ENCODE peak calls at places on chromosomes 11 and 22, in seven cellular contexts. One of them, this sample, is unnamed.
A peak's percentile ranks its signal among the peaks of the same experiment; 100 is the strongest.

GRCh38 chr11:102223859-102224258 is 93.4 kb upstream of the BIRC3 start:
- DNase-seq in adrenal gland: no peak
- DNase-seq in ovary: no peak
- DNase-seq in H9: no peak
- DNase-seq in tibial nerve: no peak
- DNase-seq in GM12878: no peak
- DNase-seq in right atrium auricular region: no peak
- DNase-seq in this sample: no peak

GRCh38 chr11:90134420-90135003 is at the start of gene NAALAD2:
- DNase-seq in H9: peak; percentile 80
- DNase-seq in right atrium auricular region: peak; percentile 65
- DNase-seq in tibial nerve: peak; percentile 24
- DNase-seq in adrenal gland: peak; percentile 48
- DNase-seq in ovary: peak; percentile 74
- DNase-seq in GM12878: no peak
- DNase-seq in this sample: peak; percentile 38

GRCh38 chr22:29202231-29203192 is 3.2 kb upstream of the EMID1 start:
- DNase-seq in right atrium auricular region: no peak
- DNase-seq in adrenal gland: no peak
- DNase-seq in tibial nerve: peak; percentile 30
- DNase-seq in ovary: peak; percentile 47
- DNase-seq in GM12878: peak; percentile 91
- DNase-seq in H9: peak; percentile 77
- DNase-seq in this sample: peak; percentile 56

GRCh38 chr22:27509132-27509920 is 292.2 kb downstream of the MN1 start:
- DNase-seq in ovary: no peak
- DNase-seq in adrenal gland: no peak
- DNase-seq in GM12878: no peak
- DNase-seq in right atrium auricular region: no peak
- DNase-seq in H9: no peak
- DNase-seq in tibial nerve: no peak
- DNase-seq in this sample: no peak

GRCh38 chr11:68255526-68255925 is 16.2 kb downstream of the C11orf24 start:
- DNase-seq in H9: no peak
- DNase-seq in GM12878: no peak
- DNase-seq in tibial nerve: no peak
- DNase-seq in ovary: no peak
- DNase-seq in right atrium auricular region: no peak
- DNase-seq in adrenal gland: no peak
- DNase-seq in this sample: no peak

GRCh38 chr11:66115638-66116410 is 45.8 kb downstream of the PACS1 start:
- DNase-seq in adrenal gland: no peak
- DNase-seq in right atrium auricular region: no peak
- DNase-seq in GM12878: peak; percentile 92
- DNase-seq in ovary: no peak
- DNase-seq in tibial nerve: no peak
- DNase-seq in H9: no peak
- DNase-seq in this sample: no peak

GRCh38 chr11:77353131-77353530 is 51.6 kb upstream of the GDPD4 start:
- DNase-seq in ovary: no peak
- DNase-seq in tibial nerve: no peak
- DNase-seq in right atrium auricular region: no peak
- DNase-seq in GM12878: no peak
- DNase-seq in H9: no peak
- DNase-seq in adrenal gland: no peak
- DNase-seq in this sample: no peak

GRCh38 chr11:107259826-107260225 is 197.8 kb downstream of the CWF19L2 start:
- DNase-seq in right atrium auricular region: no peak
- DNase-seq in adrenal gland: no peak
- DNase-seq in GM12878: no peak
- DNase-seq in ovary: no peak
- DNase-seq in H9: no peak
- DNase-seq in tibial nerve: no peak
- DNase-seq in this sample: no peak

GRCh38 chr11:8794126-8794525 is 111.5 kb downstream of the RPL27A start:
- DNase-seq in adrenal gland: no peak
- DNase-seq in H9: no peak
- DNase-seq in ovary: no peak
- DNase-seq in GM12878: no peak
- DNase-seq in tibial nerve: no peak
- DNase-seq in right atrium auricular region: no peak
- DNase-seq in this sample: no peak

GRCh38 chr22:46055851-46056168 is 78.8 kb upstream of the WNT7B start:
- DNase-seq in GM12878: no peak
- DNase-seq in H9: no peak
- DNase-seq in ovary: no peak
- DNase-seq in right atrium auricular region: no peak
- DNase-seq in adrenal gland: no peak
- DNase-seq in tibial nerve: no peak
- DNase-seq in this sample: no peak

GRCh38 chr11:122984186-122985011 is 2.8 kb upstream of the BSX start:
- DNase-seq in GM12878: no peak
- DNase-seq in H9: peak; percentile 71
- DNase-seq in right atrium auricular region: no peak
- DNase-seq in tibial nerve: no peak
- DNase-seq in adrenal gland: no peak
- DNase-seq in ovary: no peak
- DNase-seq in this sample: no peak

GRCh38 chr11:18270102-18270501 is 4.0 kb downstream of the SAA1 start:
- DNase-seq in adrenal gland: no peak
- DNase-seq in GM12878: no peak
- DNase-seq in ovary: no peak
- DNase-seq in tibial nerve: no peak
- DNase-seq in H9: no peak
- DNase-seq in right atrium auricular region: no peak
- DNase-seq in this sample: no peak

GRCh38 chr11:108472681-108473080 is 5.4 kb upstream of the C11orf65 start:
- DNase-seq in right atrium auricular region: no peak
- DNase-seq in GM12878: no peak
- DNase-seq in H9: no peak
- DNase-seq in adrenal gland: no peak
- DNase-seq in ovary: no peak
- DNase-seq in tibial nerve: no peak
- DNase-seq in this sample: no peak

DNA sequence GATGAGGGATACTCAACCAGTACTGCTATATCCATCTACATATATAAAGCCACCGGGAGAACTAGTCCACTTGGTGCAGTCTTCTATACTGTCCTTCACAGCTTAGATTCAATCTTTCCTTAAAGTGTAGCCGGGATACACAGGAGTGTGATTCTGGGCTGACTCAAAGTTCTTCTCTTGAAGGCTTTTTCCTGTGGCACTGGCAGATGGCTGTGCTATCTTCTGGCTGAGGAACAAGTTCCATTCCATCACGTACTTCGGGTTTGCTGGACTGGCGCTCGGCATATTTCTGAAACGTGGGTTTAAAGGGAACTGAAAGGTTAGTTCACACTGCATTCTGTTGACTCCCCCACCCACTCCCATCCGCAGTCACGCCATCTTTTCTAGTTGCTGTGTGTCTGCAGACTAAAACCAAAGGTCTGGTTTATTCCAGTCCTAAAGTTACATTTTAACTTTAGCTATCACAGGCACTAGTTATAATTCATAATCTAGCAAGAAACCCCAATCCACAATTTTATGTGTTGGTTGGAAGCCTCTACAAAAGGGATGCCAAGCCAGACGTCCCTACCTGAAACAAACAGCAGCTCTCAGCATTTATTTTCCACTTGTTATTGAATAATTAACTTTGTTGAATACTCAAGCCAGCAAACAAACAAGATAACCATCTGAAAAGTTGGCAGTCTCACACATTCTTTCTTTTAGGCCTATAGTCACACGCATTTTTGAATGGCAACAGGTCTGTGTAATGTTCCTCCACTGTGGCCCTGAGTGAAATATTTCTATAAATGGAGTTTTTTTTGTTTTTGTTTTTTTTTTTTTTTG is 7.5 kb upstream of the C11orf65 start:
- DNase-seq in right atrium auricular region: no peak
- DNase-seq in H9: no peak
- DNase-seq in tibial nerve: no peak
- DNase-seq in GM12878: no peak
- DNase-seq in adrenal gland: no peak
- DNase-seq in ovary: no peak
- DNase-seq in this sample: no peak
- H3K27ac ChIP-seq in right atrium auricular region: peak overlapping the region; percentile 79
- H3K27ac ChIP-seq in H9: no peak overlapping the region
- H3K27ac ChIP-seq in tibial nerve: no peak overlapping the region
- H3K27ac ChIP-seq in GM12878: no peak overlapping the region
- H3K27ac ChIP-seq in adrenal gland: no peak overlapping the region
- H3K27ac ChIP-seq in ovary: no peak overlapping the region
- H3K27ac ChIP-seq in this sample: no peak overlapping the region

GRCh38 chr11:19345519-19345847 is 104.7 kb upstream of the E2F8 start:
- DNase-seq in ovary: no peak
- DNase-seq in tibial nerve: no peak
- DNase-seq in GM12878: no peak
- DNase-seq in H9: peak; percentile 52
- DNase-seq in right atrium auricular region: peak; percentile 61
- DNase-seq in adrenal gland: no peak
- DNase-seq in this sample: no peak

GRCh38 chr11:19344661-19345518 is 104.1 kb upstream of the E2F8 start:
- DNase-seq in adrenal gland: peak; percentile 31
- DNase-seq in right atrium auricular region: no peak
- DNase-seq in tibial nerve: no peak
- DNase-seq in H9: peak; percentile 82
- DNase-seq in ovary: no peak
- DNase-seq in GM12878: no peak
- DNase-seq in this sample: peak; percentile 60

GRCh38 chr11:19349340-19350025 is 108.7 kb upstream of the E2F8 start:
- DNase-seq in adrenal gland: no peak
- DNase-seq in H9: no peak
- DNase-seq in ovary: no peak
- DNase-seq in GM12878: no peak
- DNase-seq in right atrium auricular region: no peak
- DNase-seq in tibial nerve: no peak
- DNase-seq in this sample: no peak

GRCh38 chr11:19347911-19348310 is 107.2 kb upstream of the E2F8 start:
- DNase-seq in H9: no peak
- DNase-seq in adrenal gland: no peak
- DNase-seq in right atrium auricular region: no peak
- DNase-seq in tibial nerve: no peak
- DNase-seq in ovary: no peak
- DNase-seq in GM12878: no peak
- DNase-seq in this sample: no peak

GRCh38 chr11:19345848-19346681 is 105.3 kb upstream of the E2F8 start:
- DNase-seq in H9: no peak
- DNase-seq in tibial nerve: no peak
- DNase-seq in GM12878: no peak
- DNase-seq in ovary: no peak
- DNase-seq in adrenal gland: no peak
- DNase-seq in right atrium auricular region: no peak
- DNase-seq in this sample: no peak
- TF ChIP-seq CTCF in H9: peak; percentile 11
- TF ChIP-seq CTCF in tibial nerve: no peak
- TF ChIP-seq CTCF in GM12878: no peak
- TF ChIP-seq CTCF in ovary: no peak
- TF ChIP-seq CTCF in adrenal gland: no peak
- TF ChIP-seq CTCF in right atrium auricular region: no peak
- TF ChIP-seq CTCF in this sample: no peak

GRCh38 chr22:22047266-22047665 is 64.7 kb upstream of the TOP3B start:
- DNase-seq in right atrium auricular region: no peak
- DNase-seq in H9: no peak
- DNase-seq in tibial nerve: no peak
- DNase-seq in adrenal gland: no peak
- DNase-seq in ovary: no peak
- DNase-seq in GM12878: no peak
- DNase-seq in this sample: no peak

GRCh38 chr22:22046370-22046769 is 63.8 kb upstream of the TOP3B start:
- DNase-seq in ovary: no peak
- DNase-seq in GM12878: no peak
- DNase-seq in right atrium auricular region: no peak
- DNase-seq in adrenal gland: no peak
- DNase-seq in H9: no peak
- DNase-seq in tibial nerve: no peak
- DNase-seq in this sample: no peak

GRCh38 chr22:22044153-22044552 is 61.6 kb upstream of the TOP3B start:
- DNase-seq in H9: no peak
- DNase-seq in right atrium auricular region: no peak
- DNase-seq in adrenal gland: no peak
- DNase-seq in ovary: no peak
- DNase-seq in tibial nerve: no peak
- DNase-seq in GM12878: no peak
- DNase-seq in this sample: no peak

GRCh38 chr22:22047776-22048175 is 65.2 kb upstream of the TOP3B start:
- DNase-seq in ovary: no peak
- DNase-seq in adrenal gland: no peak
- DNase-seq in H9: no peak
- DNase-seq in right atrium auricular region: no peak
- DNase-seq in tibial nerve: no peak
- DNase-seq in GM12878: no peak
- DNase-seq in this sample: no peak

GRCh38 chr22:22045576-22046335 is 63.2 kb upstream of the TOP3B start:
- DNase-seq in right atrium auricular region: no peak
- DNase-seq in adrenal gland: no peak
- DNase-seq in tibial nerve: no peak
- DNase-seq in H9: no peak
- DNase-seq in ovary: no peak
- DNase-seq in GM12878: no peak
- DNase-seq in this sample: no peak
- H3K27me3 ChIP-seq in right atrium auricular region: no peaks in the 10 kb centered on the region
- H3K27me3 ChIP-seq in adrenal gland: peaks cover 4% of the 10 kb centered on the region
- H3K27me3 ChIP-seq in tibial nerve: no peaks in the 10 kb centered on the region
- H3K27me3 ChIP-seq in H9: peaks cover 46% of the 10 kb centered on the region
- H3K27me3 ChIP-seq in ovary: peaks cover 3% of the 10 kb centered on the region
- H3K27me3 ChIP-seq in GM12878: no peaks in the 10 kb centered on the region
- H3K27me3 ChIP-seq in this sample: no peaks in the 10 kb centered on the region

GRCh38 chr22:19094393-19094997 is 27.7 kb downstream of the DGCR2 start:
- DNase-seq in ovary: no peak
- DNase-seq in GM12878: no peak
- DNase-seq in adrenal gland: no peak
- DNase-seq in H9: no peak
- DNase-seq in tibial nerve: no peak
- DNase-seq in right atrium auricular region: no peak
- DNase-seq in this sample: no peak

GRCh38 chr22:19092725-19093124 is 29.5 kb downstream of the DGCR2 start:
- DNase-seq in H9: no peak
- DNase-seq in adrenal gland: no peak
- DNase-seq in GM12878: no peak
- DNase-seq in tibial nerve: no peak
- DNase-seq in ovary: no peak
- DNase-seq in right atrium auricular region: no peak
- DNase-seq in this sample: no peak

GRCh38 chr22:19096555-19096954 is 25.7 kb downstream of the DGCR2 start:
- DNase-seq in adrenal gland: no peak
- DNase-seq in GM12878: no peak
- DNase-seq in right atrium auricular region: no peak
- DNase-seq in H9: no peak
- DNase-seq in ovary: no peak
- DNase-seq in tibial nerve: no peak
- DNase-seq in this sample: no peak

GRCh38 chr22:19098157-19098556 is 24.1 kb downstream of the DGCR2 start:
- DNase-seq in tibial nerve: no peak
- DNase-seq in ovary: no peak
- DNase-seq in H9: no peak
- DNase-seq in right atrium auricular region: no peak
- DNase-seq in GM12878: no peak
- DNase-seq in adrenal gland: no peak
- DNase-seq in this sample: no peak

DNA sequence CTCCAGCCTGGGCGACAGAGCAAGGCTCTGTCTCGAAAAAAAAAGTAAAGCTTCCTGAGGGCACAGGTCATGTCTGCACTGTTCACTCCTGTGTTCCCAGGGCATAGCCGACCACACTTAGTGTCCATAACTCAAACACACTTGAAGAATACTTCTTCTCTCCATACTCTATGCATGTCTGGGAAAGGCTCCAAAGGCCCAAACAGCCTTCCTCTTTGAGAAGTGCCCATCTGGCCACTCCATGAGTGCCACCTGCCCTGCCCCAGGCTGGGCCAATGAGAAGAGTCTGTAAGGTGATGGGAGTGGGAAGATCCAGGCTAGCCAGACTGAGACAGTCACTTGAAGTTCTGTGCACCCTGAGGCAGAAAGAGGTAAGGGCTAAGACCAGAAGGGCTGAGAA is 24.7 kb downstream of the DGCR2 start:
- DNase-seq in H9: no peak
- DNase-seq in GM12878: no peak
- DNase-seq in right atrium auricular region: no peak
- DNase-seq in ovary: no peak
- DNase-seq in adrenal gland: no peak
- DNase-seq in tibial nerve: no peak
- DNase-seq in this sample: no peak
- H3K27ac ChIP-seq in H9: no peak overlapping the region
- H3K27ac ChIP-seq in GM12878: no peak overlapping the region
- H3K27ac ChIP-seq in right atrium auricular region: no peak overlapping the region
- H3K27ac ChIP-seq in ovary: no peak overlapping the region
- H3K27ac ChIP-seq in adrenal gland: no peak overlapping the region
- H3K27ac ChIP-seq in tibial nerve: no peak overlapping the region
- H3K27ac ChIP-seq in this sample: no peak overlapping the region

This sample was measured in tibial artery.